ENCODE peak calls at places on chromosomes 6 and 20, in four cellular contexts. P is hippocampal formation, D is GM20000, K is OCI-LY7. J is an unnamed sample.
A peak's percentile ranks its signal among the peaks of the same experiment; 100 is the strongest.

GRCh38 chr6:25886066-25886465 is 12.0 kb upstream of the SLC17A3 start:
- DNase-seq in P (no peak), D (no peak), K (no peak), J (no peak)

GRCh38 chr20:38674178-38675133 is 49.8 kb upstream of the SLC32A1 start:
- DNase-seq in K (peak; percentile 86), P (peak; percentile 76), D (peak; percentile 89), J (peak; percentile 41)

GRCh38 chr6:165875946-165876345 is 212.9 kb upstream of the PDE10A start:
- DNase-seq in P (no peak), K (no peak), D (no peak), J (no peak)

GRCh38 chr20:10309326-10309725 is 90.7 kb downstream of the SNAP25 start:
- DNase-seq in D (no peak), P (no peak), K (no peak), J (no peak)

GRCh38 chr20:20201124-20201523 is 148.8 kb downstream of the CFAP61 start:
- DNase-seq in K (no peak), D (no peak), P (no peak), J (no peak)

GRCh38 chr6:42304313-42304712 is 86.7 kb upstream of the MRPS10 start:
- DNase-seq in D (no peak), K (no peak), P (no peak), J (no peak)

GRCh38 chr6:42368156-42368555 is 83.6 kb downstream of the TRERF1 start:
- DNase-seq in K (no peak), D (peak; percentile 55), P (no peak), J (no peak)

GRCh38 chr20:46126440-46127056 is 8.4 kb downstream of the CD40 start:
- DNase-seq in D (no peak), K (no peak), P (no peak), J (no peak)

GRCh38 chr20:41318271-41318649 is 729 bp upstream of the ZHX3 start:
- DNase-seq in P (no peak), D (no peak), K (no peak), J (no peak)

GRCh38 chr20:23366384-23366783 is 4.4 kb downstream of the GZF1 start:
- DNase-seq in K (peak; percentile 8), D (peak; percentile 62), P (no peak), J (no peak)

GRCh38 chr6:132070356-132070755 is 119.2 kb upstream of the CCN2 start:
- DNase-seq in K (peak; percentile 16), D (no peak), P (no peak), J (no peak)

GRCh38 chr20:13501500-13501899 is 137.2 kb downstream of the TASP1 start:
- DNase-seq in K (no peak), D (no peak), P (no peak), J (no peak)

GRCh38 chr6:129312865-129313264 is 397.1 kb downstream of the ARHGAP18 start:
- DNase-seq in P (no peak), D (no peak), K (no peak), J (no peak)

GRCh38 chr6:154938245-154938583 is 56.9 kb upstream of the TIAM2 start:
- DNase-seq in P (no peak), D (no peak), K (no peak), J (no peak)

GRCh38 chr20:24765316-24766142 is 183.5 kb upstream of the CST7 start:
- DNase-seq in K (no peak), D (no peak), P (no peak), J (no peak)

GRCh38 chr6:36302227-36302976 is 32.5 kb downstream of the PNPLA1 start:
- DNase-seq in P (peak; percentile 48), K (peak; percentile 95), D (peak; percentile 85), J (peak; percentile 9)

GRCh38 chr6:19024737-19025136 is 637.6 kb downstream of the RNF144B start:
- DNase-seq in K (peak; percentile 41), D (no peak), P (no peak), J (no peak)

GRCh38 chr6:163417595-163417994 is 3.1 kb downstream of the QKI start:
- DNase-seq in P (no peak), K (no peak), D (no peak), J (no peak)

GRCh38 chr6:132693478-132693877 is 20.4 kb downstream of the VNN1 start:
- DNase-seq in D (no peak), K (no peak), P (no peak), J (no peak)

GRCh38 chr20:1786496-1786895 is 108.7 kb upstream of the SIRPA start:
- DNase-seq in D (no peak), P (no peak), K (no peak), J (no peak)

J was measured in C1 segment of cervical spinal cord.